ENCODE peak calls at places on chromosomes 7 and 10, in four cellular contexts. J, P, R and S are unnamed samples.

GRCh38 chr7:142301923-142302550 is 44.2 kb upstream of the PRSS58 start:
- DNase-seq in J (no peak), P (no peak), R (peak; percentile 17), S (no peak)

GRCh38 chr7:131753620-131754222 is 197.3 kb upstream of the PODXL start:
- DNase-seq in J (peak; percentile 70), P (no peak), R (no peak), S (no peak)

GRCh38 chr7:74466196-74466813 is 12.6 kb downstream of the GTF2IRD1 start:
- DNase-seq in J (no peak), P (no peak), R (no peak), S (no peak)

GRCh38 chr10:33102071-33102470 is 144.0 kb upstream of the ITGB1 start:
- DNase-seq in J (no peak), P (no peak), R (no peak), S (no peak)

GRCh38 chr7:81662531-81662930 is 107.3 kb downstream of the HGF start:
- DNase-seq in J (no peak), P (no peak), R (peak; percentile 85), S (no peak)

GRCh38 chr7:32905175-32905662 is 13.7 kb upstream of the KBTBD2 start:
- DNase-seq in J (peak; percentile 90), P (peak; percentile 54), R (peak; percentile 83), S (peak; percentile 84)

GRCh38 chr7:21305455-21306235 is 122.2 kb upstream of the SP4 start:
- DNase-seq in J (no peak), P (peak; percentile 29), R (no peak), S (no peak)

GRCh38 chr10:78464118-78464855 is 430.6 kb downstream of the RPS24 start:
- DNase-seq in J (no peak), P (no peak), R (no peak), S (no peak)

GRCh38 chr7:58086871-58087535 is 637.0 kb downstream of the ZNF716 start:
- DNase-seq in J (no peak), P (no peak), R (no peak), S (no peak)

GRCh38 chr10:89203237-89203636 is 3.9 kb downstream of the CH25H start:
- DNase-seq in J (no peak), P (no peak), R (peak; percentile 47), S (no peak)

GRCh38 chr7:79495544-79496272 is 42.2 kb upstream of the MAGI2 start:
- DNase-seq in J (no peak), P (peak; percentile 73), R (peak; percentile 57), S (no peak)

GRCh38 chr10:22489467-22489866 is 144.2 kb downstream of the SPAG6 start:
- DNase-seq in J (no peak), P (peak; percentile 8), R (no peak), S (no peak)

GRCh38 chr10:1374901-1375804 is 319.0 kb downstream of the WDR37 start:
- DNase-seq in J (no peak), P (no peak), R (no peak), S (no peak)

GRCh38 chr7:80611779-80612178 is 26.7 kb upstream of the CD36 start:
- DNase-seq in J (no peak), P (peak; percentile 41), R (peak; percentile 48), S (no peak)

GRCh38 chr10:31765546-31765945 is 163.1 kb downstream of the ARHGAP12 start:
- DNase-seq in J (no peak), P (no peak), R (peak; percentile 84), S (no peak)

GRCh38 chr10:31749293-31749692 is 179.3 kb downstream of the ARHGAP12 start:
- DNase-seq in J (no peak), P (no peak), R (no peak), S (no peak)

GRCh38 chr10:107425844-107426553 is 261.5 kb upstream of the SORCS1 start:
- DNase-seq in J (no peak), P (no peak), R (no peak), S (no peak)

GRCh38 chr10:71243756-71244637 is 31.6 kb downstream of the UNC5B start:
- DNase-seq in J (no peak), P (peak; percentile 80), R (peak; percentile 84), S (no peak)

GRCh38 chr7:75039166-75039565 is 34.4 kb downstream of the RCC1L start:
- DNase-seq in J (no peak), P (peak; percentile 89), R (no peak), S (no peak)

GRCh38 chr10:116490028-116490662 is 55.6 kb upstream of the PNLIP start:
- DNase-seq in J (no peak), P (no peak), R (peak; percentile 62), S (no peak)

GRCh38 chr10:104406715-104407517 is 53.3 kb downstream of the CFAP58 start:
- DNase-seq in J (no peak), P (peak; percentile 27), R (peak; percentile 72), S (no peak)

GRCh38 chr10:37789590-37789989 is 67.8 kb downstream of the ZNF248 start:
- DNase-seq in J (no peak), P (no peak), R (no peak), S (no peak)

GRCh38 chr7:132386249-132386681 is 190.0 kb downstream of the PLXNA4 start:
- DNase-seq in J (no peak), P (no peak), R (no peak), S (no peak)

GRCh38 chr10:5625992-5626777 is 40.2 kb downstream of the ASB13 start:
- DNase-seq in J (no peak), P (no peak), R (no peak), S (no peak)

GRCh38 chr10:98414932-98415709 is at the start of gene PYROXD2:
- DNase-seq in J (peak; percentile 94), P (peak; percentile 78), R (peak; percentile 91), S (peak; percentile 81)

GRCh38 chr7:140525741-140526140 is 46.4 kb upstream of the MKRN1 start:
- DNase-seq in J (peak; percentile 30), P (peak; percentile 83), R (no peak), S (no peak)

DNA sequence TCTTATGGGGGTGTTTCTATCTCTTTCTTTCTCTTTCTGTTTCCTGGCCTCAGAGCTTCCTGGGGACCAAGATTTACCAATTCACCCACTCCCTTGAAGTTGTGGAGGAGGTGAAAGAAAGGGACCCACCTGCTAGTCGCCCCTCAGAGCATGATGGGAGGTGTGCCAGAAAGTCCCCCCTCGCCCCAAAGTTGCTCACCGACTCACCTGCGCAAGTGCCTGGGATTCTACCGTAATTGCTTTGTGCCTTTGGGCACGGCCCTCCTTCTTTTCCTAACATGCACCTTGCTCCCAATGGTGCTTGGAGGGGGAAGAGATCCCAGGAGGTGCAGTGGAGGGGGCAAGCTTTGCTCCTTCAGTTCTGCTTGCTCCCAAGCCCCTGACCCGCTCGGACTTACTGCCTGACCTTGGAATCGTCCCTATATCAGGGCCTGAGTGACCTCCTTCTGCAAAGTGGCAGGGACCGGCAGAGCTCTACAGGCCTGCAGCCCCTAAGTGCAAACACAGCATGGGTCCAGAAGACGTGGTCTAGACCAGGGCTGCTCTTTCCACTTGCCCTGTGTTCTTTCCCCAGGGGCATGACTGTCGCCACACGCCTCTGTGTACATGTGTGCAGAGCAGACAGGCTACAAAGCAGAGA is 12.2 kb downstream of the AQP1 start:
- DNase-seq in J (peak; percentile 22), P (no peak), R (no peak), S (no peak)
- H3K4me1 ChIP-seq in J (no peaks in the 10 kb centered on the region), P (peaks cover 7% of the 10 kb centered on the region), R (peaks cover 18% of the 10 kb centered on the region), S (peaks cover 18% of the 10 kb centered on the region)

GRCh38 chr7:5635461-5636445 is 145.7 kb downstream of the RNF216 start:
- DNase-seq in J (no peak), P (no peak), R (peak; percentile 28), S (no peak)

GRCh38 chr7:5637415-5637814 is 144.0 kb downstream of the RNF216 start:
- DNase-seq in J (no peak), P (no peak), R (no peak), S (no peak)

GRCh38 chr7:5636914-5637313 is 144.5 kb downstream of the RNF216 start:
- DNase-seq in J (no peak), P (peak; percentile 66), R (peak; percentile 93), S (no peak)

GRCh38 chr7:5634107-5634950 is 147.1 kb downstream of the RNF216 start:
- DNase-seq in J (peak; percentile 87), P (no peak), R (peak; percentile 92), S (no peak)

GRCh38 chr7:5636446-5636835 is 145.0 kb downstream of the RNF216 start:
- DNase-seq in J (no peak), P (peak; percentile 36), R (no peak), S (no peak)
- H3K9ac ChIP-seq in J (no peak overlapping the region), P (peak overlapping the region; percentile 45), R (peak overlapping the region; percentile 80), S (no peak overlapping the region)

DNA sequence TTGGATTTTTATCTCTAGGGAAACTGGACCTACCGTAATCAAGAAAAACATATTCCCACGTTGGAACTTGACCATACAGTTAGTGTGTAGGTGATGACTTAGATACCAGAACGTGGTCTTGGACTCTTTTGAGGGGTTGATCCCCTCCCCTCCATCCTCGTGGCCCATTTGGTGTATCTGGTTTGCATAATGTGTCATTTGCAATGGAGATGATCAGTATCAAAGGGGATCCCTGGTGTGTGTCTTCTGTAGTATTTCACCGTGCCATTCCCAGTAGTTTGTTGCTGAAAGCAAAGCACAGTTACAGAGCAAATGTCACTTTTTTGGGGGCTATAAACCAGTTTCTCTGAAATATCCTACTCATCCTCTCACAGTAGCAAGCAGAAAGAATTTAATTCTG is 217.7 kb downstream of the TCF7L2 start:
- DNase-seq in J (no peak), P (no peak), R (no peak), S (no peak)
- H3K4me1 ChIP-seq in J (peaks cover 11% of the 10 kb centered on the region), P (no peaks in the 10 kb centered on the region), R (peaks cover 6% of the 10 kb centered on the region), S (no peaks in the 10 kb centered on the region)

GRCh38 chr10:80289451-80290287 is at the start of gene MAT1A:
- DNase-seq in J (peak; percentile 66), P (peak; percentile 54), R (peak; percentile 4), S (no peak)

GRCh38 chr10:80292607-80293239 is 3.3 kb upstream of the MAT1A start:
- DNase-seq in J (no peak), P (no peak), R (no peak), S (no peak)

GRCh38 chr10:80288849-80289248 is 609 bp downstream of the MAT1A start:
- DNase-seq in J (no peak), P (no peak), R (no peak), S (no peak)

DNA sequence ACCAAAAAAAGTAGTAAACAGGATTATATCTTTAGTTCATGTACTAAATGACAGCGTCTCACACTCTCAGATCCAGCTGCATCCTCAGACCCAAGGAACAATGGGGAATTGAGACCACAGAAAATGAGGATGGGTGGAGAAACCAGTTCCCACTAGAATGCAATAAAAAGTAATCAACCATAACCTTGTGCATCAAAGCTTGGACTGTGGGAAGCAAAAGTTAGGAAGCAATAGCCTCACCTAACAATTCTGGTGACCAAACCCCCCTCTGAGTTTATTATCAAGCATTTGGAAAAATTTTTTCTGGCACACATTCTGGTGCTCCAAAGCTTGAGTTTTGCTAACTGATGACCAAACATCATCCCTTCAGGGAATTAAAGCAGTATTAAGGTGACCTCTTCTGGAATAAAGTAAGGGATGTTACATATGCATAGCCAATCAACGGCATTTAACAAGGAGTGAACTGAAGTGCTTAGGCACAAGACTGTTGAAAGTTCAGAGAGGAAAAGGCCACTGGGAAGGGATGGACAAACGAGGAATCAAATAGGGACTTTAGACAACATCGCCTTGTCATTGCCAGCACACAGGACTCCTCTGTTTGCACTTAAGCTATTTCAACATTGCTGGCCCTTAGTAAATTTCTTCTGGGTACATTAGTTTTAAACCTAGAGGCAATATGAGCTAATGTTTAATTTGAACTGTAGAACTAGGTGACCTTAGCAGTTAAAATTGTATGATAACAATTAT is 1.2 kb upstream of the MAT1A start:
- DNase-seq in J (no peak), P (no peak), R (no peak), S (no peak)
- H3K9ac ChIP-seq in J (no peak overlapping the region), P (no peak overlapping the region), R (no peak overlapping the region), S (no peak overlapping the region)

GRCh38 chr10:105844653-105845052 is 1203.6 kb downstream of the SORCS3 start:
- DNase-seq in J (peak; percentile 32), P (no peak), R (no peak), S (no peak)
- H3K4me1 ChIP-seq in J (peaks cover 4% of the 10 kb centered on the region), P (no peaks in the 10 kb centered on the region), R (peaks cover 18% of the 10 kb centered on the region), S (no peaks in the 10 kb centered on the region)

GRCh38 chr10:64626856-64627255 is 1105.7 kb downstream of the REEP3 start:
- DNase-seq in J (no peak), P (no peak), R (no peak), S (no peak)
- H3K9ac ChIP-seq in J (no peak overlapping the region), P (no peak overlapping the region), R (no peak overlapping the region), S (no peak overlapping the region)